ENCODE peak calls at places on chromosomes 6 and 20, in four cellular contexts. One of them, this sample, is unnamed.

GRCh38 chr6:129342243-129342642 is 367.7 kb downstream of the ARHGAP18 start:
- DNase-seq in mucosa of descending colon: no peak
- DNase-seq in GM13977: no peak
- DNase-seq in OCI-LY7: no peak
- DNase-seq in this sample: no peak

GRCh38 chr20:4431446-4431845 is 290.3 kb upstream of the PRND start:
- DNase-seq in mucosa of descending colon: no peak
- DNase-seq in GM13977: no peak
- DNase-seq in OCI-LY7: no peak
- DNase-seq in this sample: no peak

GRCh38 chr6:145705561-145705960 is 29.8 kb downstream of the EPM2A start:
- DNase-seq in mucosa of descending colon: no peak
- DNase-seq in GM13977: no peak
- DNase-seq in OCI-LY7: no peak
- DNase-seq in this sample: no peak

GRCh38 chr6:81166770-81167169 is 585.7 kb downstream of the TENT5A start:
- DNase-seq in mucosa of descending colon: no peak
- DNase-seq in GM13977: no peak
- DNase-seq in OCI-LY7: no peak
- DNase-seq in this sample: peak

GRCh38 chr6:15946701-15947390 is 182.0 kb upstream of the MYLIP start:
- DNase-seq in mucosa of descending colon: no peak
- DNase-seq in GM13977: no peak
- DNase-seq in OCI-LY7: no peak
- DNase-seq in this sample: no peak

GRCh38 chr20:51334609-51335008 is 207.9 kb downstream of the NFATC2 start:
- DNase-seq in mucosa of descending colon: no peak
- DNase-seq in GM13977: no peak
- DNase-seq in OCI-LY7: no peak
- DNase-seq in this sample: no peak

GRCh38 chr6:90631046-90631445 is 44.2 kb upstream of the MAP3K7 start:
- DNase-seq in mucosa of descending colon: no peak
- DNase-seq in GM13977: no peak
- DNase-seq in OCI-LY7: no peak
- DNase-seq in this sample: no peak

GRCh38 chr20:63968928-63969760 is 586 bp downstream of the ZNF512B start:
- DNase-seq in mucosa of descending colon: peak
- DNase-seq in GM13977: peak
- DNase-seq in OCI-LY7: no peak
- DNase-seq in this sample: no peak

GRCh38 chr6:18441253-18441979 is 54.3 kb downstream of the RNF144B start:
- DNase-seq in mucosa of descending colon: no peak
- DNase-seq in GM13977: no peak
- DNase-seq in OCI-LY7: peak
- DNase-seq in this sample: no peak

GRCh38 chr6:72218125-72218524 is 331.8 kb downstream of the RIMS1 start:
- DNase-seq in mucosa of descending colon: no peak
- DNase-seq in GM13977: peak
- DNase-seq in OCI-LY7: peak
- DNase-seq in this sample: peak

GRCh38 chr6:9620263-9620662 is 794.6 kb downstream of the TFAP2A start:
- DNase-seq in mucosa of descending colon: no peak
- DNase-seq in GM13977: no peak
- DNase-seq in OCI-LY7: no peak
- DNase-seq in this sample: peak

GRCh38 chr6:47420394-47421371 is 56.9 kb upstream of the CD2AP start:
- DNase-seq in mucosa of descending colon: no peak
- DNase-seq in GM13977: no peak
- DNase-seq in OCI-LY7: no peak
- DNase-seq in this sample: no peak

GRCh38 chr6:168370310-168370991 is 50.9 kb upstream of the DACT2 start:
- DNase-seq in mucosa of descending colon: peak
- DNase-seq in GM13977: no peak
- DNase-seq in OCI-LY7: peak
- DNase-seq in this sample: no peak

GRCh38 chr6:17197607-17198006 is 83.6 kb upstream of the RBM24 start:
- DNase-seq in mucosa of descending colon: no peak
- DNase-seq in GM13977: no peak
- DNase-seq in OCI-LY7: no peak
- DNase-seq in this sample: no peak

GRCh38 chr6:157033428-157034140 is 256.4 kb downstream of the ARID1B start:
- DNase-seq in mucosa of descending colon: no peak
- DNase-seq in GM13977: no peak
- DNase-seq in OCI-LY7: no peak
- DNase-seq in this sample: no peak

GRCh38 chr20:33999025-33999629 is 5.4 kb downstream of the RALY start:
- DNase-seq in mucosa of descending colon: no peak
- DNase-seq in GM13977: no peak
- DNase-seq in OCI-LY7: no peak
- DNase-seq in this sample: no peak

GRCh38 chr6:34243901-34244884 is 4.6 kb downstream of the SMIM29 start:
- DNase-seq in mucosa of descending colon: peak
- DNase-seq in GM13977: no peak
- DNase-seq in OCI-LY7: peak
- DNase-seq in this sample: no peak

GRCh38 chr6:113591896-113592827 is 265.0 kb upstream of the MARCKS start:
- DNase-seq in mucosa of descending colon: no peak
- DNase-seq in GM13977: no peak
- DNase-seq in OCI-LY7: no peak
- DNase-seq in this sample: peak

GRCh38 chr6:117483645-117484016 is 1.2 kb downstream of the DCBLD1 start:
- DNase-seq in mucosa of descending colon: no peak
- DNase-seq in GM13977: peak
- DNase-seq in OCI-LY7: no peak
- DNase-seq in this sample: peak

GRCh38 chr6:157151029-157151428 is 172.3 kb downstream of the TMEM242 start:
- DNase-seq in mucosa of descending colon: no peak
- DNase-seq in GM13977: no peak
- DNase-seq in OCI-LY7: no peak
- DNase-seq in this sample: no peak

GRCh38 chr6:166488081-166488685 is 98.3 kb downstream of the RAMACL start:
- DNase-seq in mucosa of descending colon: peak
- DNase-seq in GM13977: peak
- DNase-seq in OCI-LY7: no peak
- DNase-seq in this sample: peak

GRCh38 chr6:156791261-156791850 is 14.2 kb downstream of the ARID1B start:
- DNase-seq in mucosa of descending colon: no peak
- DNase-seq in GM13977: peak
- DNase-seq in OCI-LY7: peak
- DNase-seq in this sample: peak

GRCh38 chr20:53774487-53775203 is 181.0 kb upstream of the ZNF217 start:
- DNase-seq in mucosa of descending colon: no peak
- DNase-seq in GM13977: no peak
- DNase-seq in OCI-LY7: no peak
- DNase-seq in this sample: no peak

GRCh38 chr20:24957326-24957996 is 8.4 kb downstream of the CST7 start:
- DNase-seq in mucosa of descending colon: no peak
- DNase-seq in GM13977: no peak
- DNase-seq in OCI-LY7: no peak
- DNase-seq in this sample: no peak

GRCh38 chr6:45574013-45574412 is 196.3 kb upstream of the SUPT3H start:
- DNase-seq in mucosa of descending colon: no peak
- DNase-seq in GM13977: no peak
- DNase-seq in OCI-LY7: no peak
- DNase-seq in this sample: no peak

GRCh38 chr6:88992741-88993557 is 29.5 kb upstream of the RNGTT start:
- DNase-seq in mucosa of descending colon: no peak
- DNase-seq in GM13977: no peak
- DNase-seq in OCI-LY7: no peak
- DNase-seq in this sample: no peak

This sample was measured in GM12865.